ENCODE peak calls at places on chromosomes 7 and 10, in nine cellular contexts. E, O, P, R, A, F, Z, T and L are unnamed samples.

GRCh38 chr7:50119815-50120637 is 27.0 kb upstream of the ZPBP start:
- DNase-seq in R (no peak), T (no peak), A (no peak), F (no peak), P (peak; percentile 46), O (no peak), Z (no peak), E (no peak), L (peak; percentile 1)

GRCh38 chr10:4740471-4740870 is 85.5 kb upstream of the AKR1E2 start:
- DNase-seq in Z (no peak), A (no peak), F (no peak), E (no peak), T (no peak), O (no peak), P (peak; percentile 18), R (no peak), L (no peak)

GRCh38 chr7:157851501-157852067 is 514.8 kb downstream of the DNAJB6 start:
- DNase-seq in P (peak; percentile 17), T (peak; percentile 8), A (peak; percentile 90), E (peak; percentile 49), F (no peak), O (no peak), Z (peak; percentile 33), R (no peak), L (peak; percentile 73)

GRCh38 chr10:4315529-4315928 is 510.5 kb upstream of the AKR1E2 start:
- DNase-seq in O (peak; percentile 27), R (peak; percentile 13), A (no peak), F (no peak), T (no peak), E (no peak), P (no peak), Z (no peak), L (no peak)

GRCh38 chr10:12803781-12804180 is 197.7 kb downstream of the CCDC3 start:
- DNase-seq in O (no peak), Z (no peak), E (no peak), P (no peak), R (no peak), A (no peak), F (no peak), T (no peak), L (no peak)

GRCh38 chr7:126022452-126022851 is 1092.8 kb upstream of the POT1 start:
- DNase-seq in R (no peak), A (no peak), O (no peak), T (no peak), Z (no peak), P (no peak), F (no peak), E (no peak), L (no peak)

GRCh38 chr10:30701471-30702173 is 72.1 kb upstream of the LYZL2 start:
- DNase-seq in P (no peak), Z (peak; percentile 31), R (no peak), E (peak; percentile 69), A (no peak), O (peak; percentile 2), F (no peak), T (no peak), L (peak; percentile 77)

GRCh38 chr10:26486985-26487850 is 49.1 kb downstream of the APBB1IP start:
- DNase-seq in P (no peak), T (peak; percentile 55), F (no peak), E (peak; percentile 17), A (no peak), R (peak; percentile 20), O (no peak), Z (peak; percentile 54), L (peak; percentile 50)

GRCh38 chr7:33686001-33686591 is 219.2 kb upstream of the BMPER start:
- DNase-seq in R (no peak), F (no peak), E (no peak), Z (no peak), P (no peak), A (peak; percentile 71), O (no peak), T (no peak), L (no peak)

GRCh38 chr10:112243713-112244112 is 39.5 kb upstream of the TECTB start:
- DNase-seq in P (no peak), F (no peak), Z (no peak), O (no peak), E (no peak), T (no peak), A (no peak), R (no peak), L (no peak)

GRCh38 chr10:102347236-102347828 is 48.2 kb upstream of the NFKB2 start:
- DNase-seq in O (no peak), P (peak; percentile 80), E (peak; percentile 30), A (no peak), Z (peak; percentile 67), T (peak; percentile 68), F (no peak), R (no peak), L (no peak)

GRCh38 chr7:7639847-7640220 is 718 bp upstream of the UMAD1 start:
- DNase-seq in F (no peak), A (no peak), P (no peak), R (no peak), E (peak; percentile 37), O (no peak), T (no peak), Z (no peak), L (peak; percentile 19)

GRCh38 chr7:66682350-66683093 is 53.8 kb downstream of the KCTD7 start:
- DNase-seq in T (no peak), O (no peak), P (peak; percentile 11), E (no peak), Z (peak; percentile 68), R (no peak), A (no peak), F (peak; percentile 26), L (no peak)

GRCh38 chr10:51137741-51138529 is 63.6 kb downstream of the PRKG1 start:
- DNase-seq in A (no peak), T (no peak), F (no peak), Z (no peak), P (no peak), R (no peak), O (no peak), E (no peak), L (no peak)

GRCh38 chr7:132398253-132398913 is 177.9 kb downstream of the PLXNA4 start:
- DNase-seq in A (no peak), F (no peak), O (no peak), E (no peak), T (no peak), R (no peak), Z (no peak), P (peak; percentile 82), L (no peak)

GRCh38 chr10:227014-227413 is 91.8 kb downstream of the ZMYND11 start:
- DNase-seq in Z (no peak), O (no peak), E (no peak), T (no peak), A (no peak), F (no peak), P (no peak), R (no peak), L (no peak)

GRCh38 chr10:232878-233277 is 97.6 kb downstream of the ZMYND11 start:
- DNase-seq in R (no peak), A (no peak), P (no peak), O (no peak), E (no peak), F (no peak), Z (no peak), T (no peak), L (no peak)

GRCh38 chr10:232061-232460 is 96.8 kb downstream of the ZMYND11 start:
- DNase-seq in F (no peak), P (no peak), A (no peak), E (no peak), O (no peak), R (no peak), Z (no peak), T (no peak), L (no peak)

GRCh38 chr10:228366-228765 is 93.1 kb downstream of the ZMYND11 start:
- DNase-seq in F (no peak), P (no peak), A (no peak), R (no peak), O (no peak), E (no peak), T (no peak), Z (no peak), L (no peak)

GRCh38 chr10:230758-231157 is 95.5 kb downstream of the ZMYND11 start:
- DNase-seq in F (no peak), R (no peak), E (no peak), Z (no peak), O (peak; percentile 5), P (peak; percentile 6), T (peak; percentile 8), A (no peak), L (no peak)
- TF ChIP-seq CTCF in F (no peak), R (peak; percentile 49), E (peak; percentile 28), Z (no peak), O (peak; percentile 66), P (peak; percentile 38), T (peak; percentile 79), A (peak; percentile 43), L (peak; percentile 50)

GRCh38 chr7:134434701-134435100 is 24.2 kb downstream of the AKR1B1 start:
- DNase-seq in R (no peak), T (no peak), E (no peak), A (no peak), Z (no peak), P (no peak), F (no peak), O (no peak), L (no peak)
- H3K27ac ChIP-seq in R (no peak overlapping the region), T (no peak overlapping the region), E (no peak overlapping the region), A (no peak overlapping the region), Z (peak overlapping the region; percentile 40), P (no peak overlapping the region), F (no peak overlapping the region), O (no peak overlapping the region), L (no peak overlapping the region)

GRCh38 chr7:2928256-2928612 is 84.1 kb upstream of the GNA12 start:
- DNase-seq in E (no peak), R (no peak), P (no peak), A (no peak), T (no peak), O (no peak), Z (no peak), F (no peak), L (no peak)

GRCh38 chr7:2930310-2931033 is 86.4 kb upstream of the GNA12 start:
- DNase-seq in P (no peak), E (no peak), Z (no peak), O (no peak), R (no peak), F (no peak), T (no peak), A (peak; percentile 46), L (no peak)

GRCh38 chr7:2929321-2930201 is 85.5 kb upstream of the GNA12 start:
- DNase-seq in E (no peak), O (no peak), R (no peak), Z (no peak), A (peak; percentile 55), T (no peak), P (no peak), F (no peak), L (no peak)

GRCh38 chr7:2927592-2927991 is 83.5 kb upstream of the GNA12 start:
- DNase-seq in E (no peak), T (no peak), P (no peak), R (no peak), Z (no peak), F (no peak), A (peak; percentile 49), O (no peak), L (no peak)

GRCh38 chr7:2928613-2929311 is 84.7 kb upstream of the GNA12 start:
- DNase-seq in R (no peak), P (no peak), A (peak; percentile 60), O (no peak), T (no peak), F (no peak), E (no peak), Z (no peak), L (no peak)
- TF ChIP-seq CTCF in R (no peak), P (no peak), A (no peak), O (no peak), T (no peak), F (no peak), E (no peak), Z (no peak), L (no peak)

GRCh38 chr7:151647874-151648273 is 128.2 kb upstream of the RHEB start:
- DNase-seq in Z (no peak), T (no peak), F (no peak), A (no peak), P (no peak), E (no peak), O (no peak), R (no peak), L (no peak)
- H3K27ac ChIP-seq in Z (no peak overlapping the region), T (no peak overlapping the region), F (no peak overlapping the region), A (no peak overlapping the region), P (no peak overlapping the region), E (no peak overlapping the region), O (no peak overlapping the region), R (no peak overlapping the region), L (no peak overlapping the region)